ENCODE peak calls at places on chromosomes 5 and 9, in six cellular contexts. P is coronary artery; G is RCC 7860; X is NCI-H748 treated with DMSO at 0.1 percent for 48 hours; C is activated CD8-positive, alpha-beta memory T cell treated with anti-CD3 and anti-CD28 coated beads, Interleukin-2, amount 50 U/mL, for 48 hours; M is iPS-NIHi11. K is an unnamed sample.

GRCh38 chr9:72695365-72695764 is 174.0 kb downstream of the TMC1 start:
- DNase-seq in X (no peak), G (no peak), M (peak), C (no peak), P (no peak), K (no peak)

GRCh38 chr5:103744159-103744558 is 181.6 kb upstream of the NUDT12 start:
- DNase-seq in X (no peak), M (no peak), P (no peak), C (no peak), G (peak), K (no peak)

GRCh38 chr9:93124793-93125192 is 9.3 kb downstream of the NINJ1 start:
- DNase-seq in P (no peak), X (no peak), C (peak), M (peak), G (no peak), K (no peak)

GRCh38 chr5:33346534-33346933 is 94.2 kb upstream of the TARS1 start:
- DNase-seq in G (no peak), M (no peak), C (no peak), P (no peak), X (no peak), K (no peak)

GRCh38 chr5:164191240-164191639 is 685.8 kb downstream of the MAT2B start:
- DNase-seq in G (no peak), M (no peak), X (no peak), P (no peak), C (no peak), K (no peak)

GRCh38 chr5:93674138-93674537 is 67.3 kb downstream of the POU5F2 start:
- DNase-seq in C (no peak), P (no peak), G (no peak), X (no peak), M (no peak), K (peak)

GRCh38 chr9:76321185-76321828 is 72.9 kb downstream of the RFK start:
- DNase-seq in C (no peak), X (no peak), P (no peak), M (peak), G (peak), K (no peak)

GRCh38 chr9:83340451-83340850 is 197.8 kb downstream of the FRMD3 start:
- DNase-seq in G (no peak), X (no peak), M (no peak), P (no peak), C (no peak), K (no peak)

GRCh38 chr9:121682201-121682600 is 30.8 kb downstream of the DAB2IP start:
- DNase-seq in G (peak), C (no peak), M (no peak), X (no peak), P (no peak), K (no peak)

GRCh38 chr9:122065923-122066629 is 27.0 kb downstream of the TTLL11 start:
- DNase-seq in M (no peak), X (no peak), G (no peak), C (no peak), P (no peak), K (no peak)

GRCh38 chr9:95815153-95815552 is 60.3 kb upstream of the ERCC6L2 start:
- DNase-seq in M (no peak), X (no peak), G (peak), C (no peak), P (no peak), K (no peak)

GRCh38 chr9:128722380-128723351 is 1.3 kb downstream of the ZDHHC12 start:
- DNase-seq in G (no peak), P (no peak), X (no peak), C (no peak), M (no peak), K (no peak)

GRCh38 chr5:65199988-65200668 is 281.6 kb downstream of the ADAMTS6 start:
- DNase-seq in C (no peak), X (no peak), P (no peak), G (peak), M (no peak), K (no peak)

GRCh38 chr5:107806705-107807104 is 136.0 kb upstream of the EFNA5 start:
- DNase-seq in C (no peak), M (no peak), P (no peak), X (no peak), G (peak), K (no peak)

GRCh38 chr5:113574417-113574816 is 60.9 kb downstream of the YTHDC2 start:
- DNase-seq in C (no peak), X (no peak), G (peak), P (no peak), M (no peak), K (no peak)

GRCh38 chr9:126722252-126722921 is 82.5 kb upstream of the ZBTB43 start:
- DNase-seq in M (peak), C (peak), P (no peak), X (peak), G (peak), K (peak)

GRCh38 chr9:137311171-137311970 is 9.3 kb upstream of the NRARP start:
- DNase-seq in P (no peak), M (peak), X (no peak), G (no peak), C (peak), K (peak)

GRCh38 chr9:92664394-92665152 is 5.4 kb downstream of the IPPK start:
- DNase-seq in G (no peak), M (no peak), C (no peak), X (no peak), P (no peak), K (no peak)

GRCh38 chr5:138282918-138283742 is 8.7 kb upstream of the GFRA3 start:
- DNase-seq in M (peak), P (no peak), G (no peak), C (no peak), X (peak), K (no peak)

GRCh38 chr5:96402500-96402899 is 30.5 kb downstream of the PCSK1 start:
- DNase-seq in X (no peak), C (no peak), M (no peak), G (no peak), P (no peak), K (peak)

GRCh38 chr9:135980926-135981630 is 19.9 kb upstream of the UBAC1 start:
- DNase-seq in G (no peak), M (no peak), P (no peak), X (no peak), C (no peak), K (no peak)

GRCh38 chr9:87212563-87213154 is 265.4 kb upstream of the GAS1 start:
- DNase-seq in G (peak), C (no peak), X (no peak), P (no peak), M (peak), K (no peak)

GRCh38 chr5:172771439-172772111 is 580 bp upstream of the DUSP1 start:
- DNase-seq in G (no peak), M (no peak), X (peak), C (no peak), P (no peak), K (peak)

GRCh38 chr5:143207563-143208364 is 195.7 kb downstream of the NR3C1 start:
- DNase-seq in P (no peak), X (peak), C (no peak), G (no peak), M (no peak), K (no peak)

GRCh38 chr5:121870489-121870888 is 18.8 kb downstream of the FTMT start:
- DNase-seq in C (no peak), X (no peak), P (no peak), M (no peak), G (no peak), K (no peak)

GRCh38 chr9:137589441-137590122 is 730 bp downstream of the ZMYND19 start:
- DNase-seq in X (no peak), G (peak), P (no peak), C (no peak), M (peak), K (peak)

K was measured in NCI-H1417.